ENCODE peak calls at places on chromosomes 7 and 10, in five cellular contexts. K, I, F, L and V are unnamed samples.

GRCh38 chr7:50212016-50212325 is 92.5 kb upstream of the IKZF1 start:
- DNase-seq in K (no peak), I (no peak), F (no peak), L (no peak), V (no peak)

GRCh38 chr7:37385787-37386186 is 62.9 kb downstream of the ELMO1 start:
- DNase-seq in K (no peak), I (no peak), F (no peak), L (no peak), V (no peak)

GRCh38 chr10:86648706-86649426 is 5.5 kb upstream of the OPN4 start:
- DNase-seq in K (peak), I (peak), F (no peak), L (peak), V (no peak)

GRCh38 chr10:26540601-26541000 is 102.5 kb downstream of the APBB1IP start:
- DNase-seq in K (no peak), I (peak), F (no peak), L (no peak), V (no peak)

GRCh38 chr7:33685488-33685887 is 219.9 kb upstream of the BMPER start:
- DNase-seq in K (no peak), I (no peak), F (no peak), L (no peak), V (no peak)

GRCh38 chr7:43768894-43769272 is 10.4 kb downstream of the BLVRA start:
- DNase-seq in K (no peak), I (peak), F (no peak), L (no peak), V (no peak)

GRCh38 chr10:34320265-34320664 is 494.8 kb downstream of the PARD3 start:
- DNase-seq in K (no peak), I (no peak), F (no peak), L (no peak), V (no peak)

GRCh38 chr7:128799451-128799850 is 7.7 kb downstream of the CCDC136 start:
- DNase-seq in K (no peak), I (no peak), F (no peak), L (no peak), V (no peak)

GRCh38 chr10:6788191-6788590 is 208.1 kb upstream of the PRKCQ start:
- DNase-seq in K (no peak), I (no peak), F (no peak), L (no peak), V (no peak)

GRCh38 chr10:28382520-28383269 is 79.8 kb upstream of the MPP7 start:
- DNase-seq in K (no peak), I (no peak), F (no peak), L (peak), V (no peak)

GRCh38 chr10:69123306-69123746 is 652 bp upstream of the VPS26A start:
- DNase-seq in K (no peak), I (no peak), F (no peak), L (peak), V (no peak)

GRCh38 chr10:93461807-93462178 is 20.3 kb downstream of the MYOF start:
- DNase-seq in K (no peak), I (no peak), F (no peak), L (no peak), V (no peak)

GRCh38 chr10:124977648-124978375 is 35.9 kb downstream of the ZRANB1 start:
- DNase-seq in K (no peak), I (no peak), F (no peak), L (no peak), V (no peak)

GRCh38 chr10:5888843-5889623 is 660 bp downstream of the ANKRD16 start:
- DNase-seq in K (no peak), I (peak), F (peak), L (no peak), V (no peak)

GRCh38 chr7:99098824-99099498 is 44.9 kb downstream of the SMURF1 start:
- DNase-seq in K (no peak), I (no peak), F (no peak), L (peak), V (no peak)

GRCh38 chr10:126585249-126585986 is 85.1 kb downstream of the C10orf90 start:
- DNase-seq in K (no peak), I (no peak), F (no peak), L (no peak), V (no peak)

GRCh38 chr10:119165171-119166110 is at the start of gene SFXN4:
- DNase-seq in K (peak), I (peak), F (peak), L (peak), V (peak)

GRCh38 chr10:14649739-14650138 is 125.0 kb downstream of the FAM107B start:
- DNase-seq in K (no peak), I (no peak), F (no peak), L (no peak), V (no peak)

GRCh38 chr10:19117419-19117818 is 68.8 kb downstream of the MALRD1 start:
- DNase-seq in K (no peak), I (no peak), F (no peak), L (no peak), V (no peak)

GRCh38 chr7:135862586-135863361 is 114.2 kb upstream of the FAM180A start:
- DNase-seq in K (no peak), I (no peak), F (no peak), L (no peak), V (no peak)

GRCh38 chr10:130339911-130340310 is 203.7 kb downstream of the GLRX3 start:
- DNase-seq in K (no peak), I (no peak), F (no peak), L (no peak), V (no peak)

GRCh38 chr10:103499881-103500280 is 6.4 kb downstream of the NEURL1 start:
- DNase-seq in K (no peak), I (no peak), F (no peak), L (no peak), V (no peak)

GRCh38 chr10:122544493-122544892 is 16.1 kb upstream of the DMBT1 start:
- DNase-seq in K (no peak), I (no peak), F (no peak), L (no peak), V (no peak)

GRCh38 chr10:72097448-72098300 is 9.3 kb upstream of the SPOCK2 start:
- DNase-seq in K (peak), I (no peak), F (no peak), L (peak), V (no peak)